ENCODE peak calls at places on chromosomes 4 and X, in four cellular contexts. K is thoracic aorta, X is body of pancreas, G is fibroblast of lung. D is an unnamed sample.

GRCh38 chr4:158371158-158371557 is 150.5 kb upstream of the RXFP1 start:
- DNase-seq in K (no peak), X (no peak), G (peak; percentile 55), D (no peak)

GRCh38 chrX:149979126-149979644 is 40.9 kb upstream of the EOLA2 start:
- DNase-seq in G (no peak), K (no peak), X (no peak), D (no peak)

GRCh38 chrX:45422216-45422925 is 221.7 kb upstream of the DIPK2B start:
- DNase-seq in G (peak; percentile 53), K (no peak), X (no peak), D (no peak)

GRCh38 chr4:48687313-48687712 is 92.8 kb downstream of the FRYL start:
- DNase-seq in X (no peak), K (no peak), G (no peak), D (no peak)

GRCh38 chrX:68743754-68744153 is 85.1 kb upstream of the EFNB1 start:
- DNase-seq in K (no peak), G (no peak), X (no peak), D (no peak)

GRCh38 chr4:102988429-102989020 is 31.0 kb downstream of the SLC9B1 start:
- DNase-seq in G (no peak), X (no peak), K (no peak), D (no peak)

GRCh38 chr4:152161676-152162330 is 374.1 kb downstream of the FBXW7 start:
- DNase-seq in K (no peak), G (peak; percentile 42), X (no peak), D (no peak)

GRCh38 chrX:115234220-115234557 is 293 bp upstream of the LRCH2 start:
- DNase-seq in G (peak; percentile 8), X (no peak), K (no peak), D (no peak)

GRCh38 chrX:14963447-14964236 is 90.4 kb downstream of the MOSPD2 start:
- DNase-seq in X (no peak), G (peak; percentile 75), K (no peak), D (no peak)

GRCh38 chr4:61740950-61741638 is 541.0 kb downstream of the ADGRL3 start:
- DNase-seq in G (peak; percentile 7), K (no peak), X (no peak), D (no peak)

GRCh38 chr4:97153042-97153441 is 990.2 kb downstream of the STPG2 start:
- DNase-seq in G (peak; percentile 12), K (no peak), X (no peak), D (peak; percentile 2)

GRCh38 chr4:100357542-100357941 is 160.3 kb downstream of the EMCN start:
- DNase-seq in G (peak; percentile 7), X (no peak), K (no peak), D (no peak)

GRCh38 chr4:26273308-26273980 is 47.4 kb upstream of the RBPJ start:
- DNase-seq in K (no peak), X (no peak), G (no peak), D (peak; percentile 4)

GRCh38 chrX:83845397-83845796 is 15.5 kb upstream of the CYLC1 start:
- DNase-seq in G (peak; percentile 15), K (no peak), X (peak; percentile 21), D (peak; percentile 4)

GRCh38 chrX:68579810-68580209 is 67.7 kb upstream of the STARD8 start:
- DNase-seq in G (no peak), X (no peak), K (no peak), D (no peak)

GRCh38 chr4:70613893-70614572 is 14.5 kb upstream of the ENAM start:
- DNase-seq in X (no peak), K (no peak), G (no peak), D (no peak)

GRCh38 chrX:94057385-94057784 is 383.4 kb downstream of the FAM133A start:
- DNase-seq in G (no peak), X (no peak), K (no peak), D (no peak)

GRCh38 chr4:157226035-157226434 is 5.5 kb downstream of the GRIA2 start:
- DNase-seq in G (no peak), K (no peak), X (no peak), D (no peak)

GRCh38 chr4:48129307-48130014 is 4.6 kb downstream of the TXK start:
- DNase-seq in K (no peak), X (no peak), G (no peak), D (no peak)

GRCh38 chr4:55032788-55033187 is 92.6 kb downstream of the KDR start:
- DNase-seq in G (peak; percentile 8), X (no peak), K (no peak), D (no peak)

GRCh38 chrX:78979789-78980464 is 34.7 kb downstream of the P2RY10 start:
- DNase-seq in X (no peak), K (no peak), G (no peak), D (no peak)

GRCh38 chrX:106170318-106170717 is 2.2 kb downstream of the PWWP3B start:
- DNase-seq in G (peak; percentile 10), X (no peak), K (no peak), D (no peak)

GRCh38 chrX:109714340-109714958 is 18.6 kb downstream of the ACSL4 start:
- DNase-seq in K (no peak), X (no peak), G (peak; percentile 87), D (no peak)

GRCh38 chr4:72243641-72244040 is 211.8 kb downstream of the NPFFR2 start:
- DNase-seq in G (no peak), K (no peak), X (no peak), D (no peak)

GRCh38 chr4:53962516-53963225 is 101.7 kb downstream of the CHIC2 start:
- DNase-seq in G (peak; percentile 96), X (no peak), K (no peak), D (peak; percentile 18)

GRCh38 chr4:86185659-86186058 is 174.2 kb downstream of the MAPK10 start:
- DNase-seq in X (no peak), G (peak; percentile 44), K (no peak), D (no peak)

GRCh38 chr4:100742045-100742444 is 224.2 kb upstream of the EMCN start:
- DNase-seq in K (no peak), X (no peak), G (peak; percentile 63), D (no peak)

DNA sequence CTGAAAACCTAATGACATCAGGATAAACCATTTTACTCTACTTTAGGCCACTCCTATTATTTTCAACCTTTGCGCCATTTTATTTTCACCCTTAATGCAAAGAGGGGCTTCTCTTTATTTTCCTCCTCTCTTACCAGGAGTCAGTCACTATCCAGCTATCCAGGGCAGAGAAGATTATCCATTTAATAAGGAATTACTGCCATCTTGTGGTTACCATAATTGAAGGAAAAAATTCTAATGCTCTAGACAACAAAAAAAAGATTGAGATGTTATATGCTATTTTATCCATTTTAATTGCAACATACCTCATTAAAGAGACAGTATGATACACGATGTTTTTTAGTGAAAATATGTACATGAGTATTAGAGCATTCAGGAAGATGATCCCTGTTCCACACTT is 514.5 kb upstream of the FAM241A start:
- DNase-seq in K (no peak), G (peak; percentile 30), X (no peak), D (no peak)
- TF ChIP-seq CTCF in K (no peak), G (no peak), X (peak; percentile 27), D (peak; percentile 44)

GRCh38 chr4:2136736-2137135 is 77.6 kb downstream of the NAT8L start:
- DNase-seq in X (peak; percentile 34), G (no peak), K (no peak), D (no peak)

GRCh38 chr4:2142630-2143427 is 83.7 kb downstream of the NAT8L start:
- DNase-seq in G (peak; percentile 41), X (no peak), K (no peak), D (no peak)

GRCh38 chr4:2138846-2139500 is 79.8 kb downstream of the NAT8L start:
- DNase-seq in K (no peak), X (no peak), G (no peak), D (peak; percentile 42)

GRCh38 chr4:2141022-2141761 is 82.1 kb downstream of the NAT8L start:
- DNase-seq in X (no peak), K (no peak), G (no peak), D (no peak)

GRCh38 chr4:2141762-2142520 is 82.8 kb downstream of the NAT8L start:
- DNase-seq in X (no peak), G (peak; percentile 13), K (no peak), D (no peak)
- TF ChIP-seq CTCF in X (no peak), G (no peak), K (no peak), D (no peak)

GRCh38 chr4:6777636-6778281 is 4.8 kb upstream of the KIAA0232 start:
- DNase-seq in K (no peak), G (no peak), X (no peak), D (no peak)
- TF ChIP-seq CTCF in K (no peak), G (no peak), X (no peak), D (no peak)

DNA sequence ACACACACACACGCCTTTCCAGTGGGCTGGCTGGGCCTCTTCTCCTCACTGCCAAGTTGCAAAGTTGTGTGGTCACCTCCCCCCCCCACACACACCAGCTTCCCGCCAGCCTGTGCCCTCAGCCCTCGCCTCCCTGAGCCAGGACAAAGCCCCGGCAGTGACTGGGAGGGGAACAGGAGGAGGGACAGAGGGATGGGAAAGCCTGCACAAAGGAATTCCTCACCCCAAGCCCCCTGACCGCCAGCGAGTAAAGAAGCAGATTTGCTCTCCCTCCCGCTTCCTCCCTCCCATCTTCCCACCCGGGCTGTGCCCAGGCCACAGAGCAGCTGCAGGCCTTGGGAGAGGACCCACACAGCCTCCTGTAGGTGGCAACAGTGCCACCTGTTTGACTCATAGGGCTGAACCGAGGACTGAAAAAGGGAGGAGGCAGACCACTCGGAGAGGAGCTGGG is at the start of gene GDPD2:
- DNase-seq in G (peak; percentile 49), X (peak; percentile 58), K (no peak), D (peak; percentile 41)
- TF ChIP-seq CTCF in G (no peak), X (peak; percentile 61), K (peak; percentile 14), D (no peak)

GRCh38 chrX:137151403-137151802 is 117.6 kb upstream of the GPR101 start:
- DNase-seq in X (no peak), G (no peak), K (no peak), D (no peak)
- TF ChIP-seq CTCF in X (peak; percentile 24), G (no peak), K (no peak), D (no peak)

GRCh38 chr4:116959045-116959444 is 126.3 kb downstream of the TRAM1L1 start:
- DNase-seq in X (no peak), K (no peak), G (no peak), D (no peak)
- TF ChIP-seq CTCF in X (no peak), K (no peak), G (no peak), D (no peak)

DNA sequence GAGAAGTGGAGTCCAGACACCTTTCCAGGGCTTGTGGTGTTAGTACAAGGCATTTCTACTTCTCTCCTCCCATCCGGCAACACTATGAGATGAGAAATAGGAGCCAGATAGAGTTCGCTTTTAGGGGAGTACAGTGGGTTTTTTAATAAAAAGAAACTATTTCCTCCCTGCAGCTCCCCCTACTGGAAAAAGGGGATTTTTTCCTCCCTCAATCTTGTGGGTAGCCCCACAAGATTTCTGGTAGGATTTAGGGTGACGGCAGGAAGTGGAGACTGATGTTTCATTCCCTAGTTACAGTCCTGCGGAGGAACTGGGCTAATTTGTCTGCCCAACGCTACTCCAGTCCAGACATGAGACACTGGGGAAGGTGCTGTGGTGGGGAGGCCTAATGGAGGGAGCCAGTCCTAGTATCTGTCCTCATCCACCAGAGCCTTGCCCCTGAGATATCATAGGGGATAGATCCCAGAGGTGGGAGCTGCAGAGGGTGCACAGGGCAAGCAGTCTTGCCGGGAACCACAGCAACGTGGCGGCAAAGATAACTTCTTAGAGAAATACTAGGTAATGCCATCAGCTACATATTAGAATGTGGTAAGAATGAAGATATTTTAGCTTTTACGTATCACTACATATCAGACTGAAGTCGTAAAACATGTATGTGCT is 45.6 kb upstream of the PRKG2 start:
- DNase-seq in K (no peak), G (no peak), X (no peak), D (peak; percentile 3)
- TF ChIP-seq CTCF in K (no peak), G (peak; percentile 21), X (no peak), D (peak; percentile 41)